ENCODE peak calls at places on chromosomes 16 and 17, in seven cellular contexts. One of them, this sample, is unnamed.

GRCh38 chr17:22233382-22233781 is 541.1 kb downstream of the KCNJ18 start:
- DNase-seq in fibroblast of villous mesenchyme: no peak
- DNase-seq in tibial artery: no peak
- DNase-seq in cardiac muscle cell: no peak
- DNase-seq in activated CD8-positive, alpha-beta T cell treated with anti-CD3 and anti-CD28 coated beads for 36 hours: no peak
- DNase-seq in AG09309: no peak
- DNase-seq in activated B cell treated with CpG ODN at 0.5 μM for 24 hours: no peak
- DNase-seq in this sample: no peak

GRCh38 chr17:21176996-21177395 is 37.0 kb downstream of the TMEM11 start:
- DNase-seq in AG09309: no peak
- DNase-seq in cardiac muscle cell: no peak
- DNase-seq in activated CD8-positive, alpha-beta T cell treated with anti-CD3 and anti-CD28 coated beads for 36 hours: no peak
- DNase-seq in fibroblast of villous mesenchyme: no peak
- DNase-seq in activated B cell treated with CpG ODN at 0.5 μM for 24 hours: no peak
- DNase-seq in tibial artery: peak
- DNase-seq in this sample: no peak

GRCh38 chr16:50093607-50094570 is 28.1 kb downstream of the HEATR3 start:
- DNase-seq in AG09309: no peak
- DNase-seq in cardiac muscle cell: no peak
- DNase-seq in tibial artery: peak
- DNase-seq in activated CD8-positive, alpha-beta T cell treated with anti-CD3 and anti-CD28 coated beads for 36 hours: no peak
- DNase-seq in activated B cell treated with CpG ODN at 0.5 μM for 24 hours: no peak
- DNase-seq in fibroblast of villous mesenchyme: peak
- DNase-seq in this sample: no peak

GRCh38 chr16:85240982-85241924 is 129.0 kb upstream of the CIBAR2 start:
- DNase-seq in AG09309: no peak
- DNase-seq in cardiac muscle cell: no peak
- DNase-seq in activated B cell treated with CpG ODN at 0.5 μM for 24 hours: no peak
- DNase-seq in fibroblast of villous mesenchyme: no peak
- DNase-seq in activated CD8-positive, alpha-beta T cell treated with anti-CD3 and anti-CD28 coated beads for 36 hours: no peak
- DNase-seq in tibial artery: no peak
- DNase-seq in this sample: no peak

GRCh38 chr16:48075398-48075797 is 80.4 kb downstream of the ABCC12 start:
- DNase-seq in tibial artery: no peak
- DNase-seq in cardiac muscle cell: no peak
- DNase-seq in activated CD8-positive, alpha-beta T cell treated with anti-CD3 and anti-CD28 coated beads for 36 hours: no peak
- DNase-seq in activated B cell treated with CpG ODN at 0.5 μM for 24 hours: no peak
- DNase-seq in AG09309: no peak
- DNase-seq in fibroblast of villous mesenchyme: no peak
- DNase-seq in this sample: no peak

GRCh38 chr16:67942200-67942509 is 1.8 kb downstream of the LCAT start:
- DNase-seq in tibial artery: no peak
- DNase-seq in activated B cell treated with CpG ODN at 0.5 μM for 24 hours: no peak
- DNase-seq in fibroblast of villous mesenchyme: no peak
- DNase-seq in AG09309: no peak
- DNase-seq in cardiac muscle cell: peak
- DNase-seq in activated CD8-positive, alpha-beta T cell treated with anti-CD3 and anti-CD28 coated beads for 36 hours: peak
- DNase-seq in this sample: peak

GRCh38 chr16:31106509-31107464 is 1.4 kb upstream of the BCKDK start:
- DNase-seq in tibial artery: no peak
- DNase-seq in activated CD8-positive, alpha-beta T cell treated with anti-CD3 and anti-CD28 coated beads for 36 hours: no peak
- DNase-seq in AG09309: no peak
- DNase-seq in cardiac muscle cell: no peak
- DNase-seq in fibroblast of villous mesenchyme: no peak
- DNase-seq in activated B cell treated with CpG ODN at 0.5 μM for 24 hours: no peak
- DNase-seq in this sample: no peak

GRCh38 chr17:17191346-17191792 is 14.8 kb downstream of the PLD6 start:
- DNase-seq in activated CD8-positive, alpha-beta T cell treated with anti-CD3 and anti-CD28 coated beads for 36 hours: no peak
- DNase-seq in tibial artery: peak
- DNase-seq in fibroblast of villous mesenchyme: peak
- DNase-seq in AG09309: peak
- DNase-seq in activated B cell treated with CpG ODN at 0.5 μM for 24 hours: no peak
- DNase-seq in cardiac muscle cell: no peak
- DNase-seq in this sample: no peak

GRCh38 chr17:16013943-16014407 is 14.4 kb downstream of the TTC19 start:
- DNase-seq in activated CD8-positive, alpha-beta T cell treated with anti-CD3 and anti-CD28 coated beads for 36 hours: no peak
- DNase-seq in tibial artery: no peak
- DNase-seq in cardiac muscle cell: peak
- DNase-seq in fibroblast of villous mesenchyme: peak
- DNase-seq in AG09309: peak
- DNase-seq in activated B cell treated with CpG ODN at 0.5 μM for 24 hours: no peak
- DNase-seq in this sample: peak

GRCh38 chr17:7294614-7295153 is at the start of gene YBX2:
- DNase-seq in AG09309: no peak
- DNase-seq in tibial artery: no peak
- DNase-seq in cardiac muscle cell: peak
- DNase-seq in activated CD8-positive, alpha-beta T cell treated with anti-CD3 and anti-CD28 coated beads for 36 hours: peak
- DNase-seq in activated B cell treated with CpG ODN at 0.5 μM for 24 hours: peak
- DNase-seq in fibroblast of villous mesenchyme: peak
- DNase-seq in this sample: peak

GRCh38 chr17:64732336-64733006 is 70.4 kb upstream of the SMURF2 start:
- DNase-seq in activated B cell treated with CpG ODN at 0.5 μM for 24 hours: no peak
- DNase-seq in cardiac muscle cell: no peak
- DNase-seq in fibroblast of villous mesenchyme: peak
- DNase-seq in activated CD8-positive, alpha-beta T cell treated with anti-CD3 and anti-CD28 coated beads for 36 hours: no peak
- DNase-seq in tibial artery: no peak
- DNase-seq in AG09309: no peak
- DNase-seq in this sample: peak

GRCh38 chr17:61799812-61800484 is 63.4 kb downstream of the BRIP1 start:
- DNase-seq in tibial artery: no peak
- DNase-seq in AG09309: no peak
- DNase-seq in cardiac muscle cell: no peak
- DNase-seq in activated B cell treated with CpG ODN at 0.5 μM for 24 hours: no peak
- DNase-seq in fibroblast of villous mesenchyme: no peak
- DNase-seq in activated CD8-positive, alpha-beta T cell treated with anti-CD3 and anti-CD28 coated beads for 36 hours: no peak
- DNase-seq in this sample: no peak

GRCh38 chr16:89873822-89874689 is 664 bp downstream of the TCF25 start:
- DNase-seq in cardiac muscle cell: peak
- DNase-seq in tibial artery: peak
- DNase-seq in fibroblast of villous mesenchyme: peak
- DNase-seq in activated CD8-positive, alpha-beta T cell treated with anti-CD3 and anti-CD28 coated beads for 36 hours: peak
- DNase-seq in AG09309: peak
- DNase-seq in activated B cell treated with CpG ODN at 0.5 μM for 24 hours: peak
- DNase-seq in this sample: peak

GRCh38 chr16:49661465-49662187 is 194.3 kb downstream of the ZNF423 start:
- DNase-seq in activated CD8-positive, alpha-beta T cell treated with anti-CD3 and anti-CD28 coated beads for 36 hours: no peak
- DNase-seq in AG09309: no peak
- DNase-seq in activated B cell treated with CpG ODN at 0.5 μM for 24 hours: no peak
- DNase-seq in cardiac muscle cell: no peak
- DNase-seq in fibroblast of villous mesenchyme: no peak
- DNase-seq in tibial artery: no peak
- DNase-seq in this sample: no peak

GRCh38 chr16:9124908-9125584 is 33.6 kb downstream of the HAPSTR1 start:
- DNase-seq in activated CD8-positive, alpha-beta T cell treated with anti-CD3 and anti-CD28 coated beads for 36 hours: no peak
- DNase-seq in tibial artery: no peak
- DNase-seq in activated B cell treated with CpG ODN at 0.5 μM for 24 hours: no peak
- DNase-seq in fibroblast of villous mesenchyme: no peak
- DNase-seq in AG09309: no peak
- DNase-seq in cardiac muscle cell: no peak
- DNase-seq in this sample: no peak

GRCh38 chr16:84957192-84957591 is 54.1 kb downstream of the ZDHHC7 start:
- DNase-seq in activated B cell treated with CpG ODN at 0.5 μM for 24 hours: no peak
- DNase-seq in activated CD8-positive, alpha-beta T cell treated with anti-CD3 and anti-CD28 coated beads for 36 hours: no peak
- DNase-seq in fibroblast of villous mesenchyme: no peak
- DNase-seq in cardiac muscle cell: no peak
- DNase-seq in tibial artery: no peak
- DNase-seq in AG09309: no peak
- DNase-seq in this sample: no peak

GRCh38 chr17:79490530-79490929 is 120.3 kb downstream of the RBFOX3 start:
- DNase-seq in activated CD8-positive, alpha-beta T cell treated with anti-CD3 and anti-CD28 coated beads for 36 hours: no peak
- DNase-seq in AG09309: no peak
- DNase-seq in cardiac muscle cell: no peak
- DNase-seq in tibial artery: no peak
- DNase-seq in fibroblast of villous mesenchyme: no peak
- DNase-seq in activated B cell treated with CpG ODN at 0.5 μM for 24 hours: no peak
- DNase-seq in this sample: no peak

GRCh38 chr17:78607061-78607460 is 29.9 kb upstream of the DNAH17 start:
- DNase-seq in fibroblast of villous mesenchyme: no peak
- DNase-seq in cardiac muscle cell: no peak
- DNase-seq in AG09309: no peak
- DNase-seq in activated CD8-positive, alpha-beta T cell treated with anti-CD3 and anti-CD28 coated beads for 36 hours: no peak
- DNase-seq in tibial artery: no peak
- DNase-seq in activated B cell treated with CpG ODN at 0.5 μM for 24 hours: no peak
- DNase-seq in this sample: no peak

GRCh38 chr17:50908860-50909764 is 43.0 kb upstream of the TOB1 start:
- DNase-seq in fibroblast of villous mesenchyme: no peak
- DNase-seq in tibial artery: no peak
- DNase-seq in activated CD8-positive, alpha-beta T cell treated with anti-CD3 and anti-CD28 coated beads for 36 hours: peak
- DNase-seq in activated B cell treated with CpG ODN at 0.5 μM for 24 hours: no peak
- DNase-seq in cardiac muscle cell: peak
- DNase-seq in AG09309: no peak
- DNase-seq in this sample: peak

GRCh38 chr17:32909787-32910369 is 18.1 kb upstream of the TMEM98 start:
- DNase-seq in cardiac muscle cell: peak
- DNase-seq in AG09309: peak
- DNase-seq in tibial artery: peak
- DNase-seq in fibroblast of villous mesenchyme: peak
- DNase-seq in activated B cell treated with CpG ODN at 0.5 μM for 24 hours: peak
- DNase-seq in activated CD8-positive, alpha-beta T cell treated with anti-CD3 and anti-CD28 coated beads for 36 hours: peak
- DNase-seq in this sample: peak

GRCh38 chr17:32913593-32913992 is 14.4 kb upstream of the TMEM98 start:
- DNase-seq in activated B cell treated with CpG ODN at 0.5 μM for 24 hours: no peak
- DNase-seq in activated CD8-positive, alpha-beta T cell treated with anti-CD3 and anti-CD28 coated beads for 36 hours: no peak
- DNase-seq in cardiac muscle cell: no peak
- DNase-seq in fibroblast of villous mesenchyme: no peak
- DNase-seq in AG09309: no peak
- DNase-seq in tibial artery: no peak
- DNase-seq in this sample: no peak

GRCh38 chr17:32910769-32911168 is 17.2 kb upstream of the TMEM98 start:
- DNase-seq in cardiac muscle cell: no peak
- DNase-seq in tibial artery: no peak
- DNase-seq in activated CD8-positive, alpha-beta T cell treated with anti-CD3 and anti-CD28 coated beads for 36 hours: no peak
- DNase-seq in fibroblast of villous mesenchyme: no peak
- DNase-seq in AG09309: no peak
- DNase-seq in activated B cell treated with CpG ODN at 0.5 μM for 24 hours: no peak
- DNase-seq in this sample: no peak

GRCh38 chr17:32914181-32914580 is 13.8 kb upstream of the TMEM98 start:
- DNase-seq in cardiac muscle cell: no peak
- DNase-seq in AG09309: no peak
- DNase-seq in activated B cell treated with CpG ODN at 0.5 μM for 24 hours: no peak
- DNase-seq in tibial artery: no peak
- DNase-seq in activated CD8-positive, alpha-beta T cell treated with anti-CD3 and anti-CD28 coated beads for 36 hours: peak
- DNase-seq in fibroblast of villous mesenchyme: no peak
- DNase-seq in this sample: no peak

DNA sequence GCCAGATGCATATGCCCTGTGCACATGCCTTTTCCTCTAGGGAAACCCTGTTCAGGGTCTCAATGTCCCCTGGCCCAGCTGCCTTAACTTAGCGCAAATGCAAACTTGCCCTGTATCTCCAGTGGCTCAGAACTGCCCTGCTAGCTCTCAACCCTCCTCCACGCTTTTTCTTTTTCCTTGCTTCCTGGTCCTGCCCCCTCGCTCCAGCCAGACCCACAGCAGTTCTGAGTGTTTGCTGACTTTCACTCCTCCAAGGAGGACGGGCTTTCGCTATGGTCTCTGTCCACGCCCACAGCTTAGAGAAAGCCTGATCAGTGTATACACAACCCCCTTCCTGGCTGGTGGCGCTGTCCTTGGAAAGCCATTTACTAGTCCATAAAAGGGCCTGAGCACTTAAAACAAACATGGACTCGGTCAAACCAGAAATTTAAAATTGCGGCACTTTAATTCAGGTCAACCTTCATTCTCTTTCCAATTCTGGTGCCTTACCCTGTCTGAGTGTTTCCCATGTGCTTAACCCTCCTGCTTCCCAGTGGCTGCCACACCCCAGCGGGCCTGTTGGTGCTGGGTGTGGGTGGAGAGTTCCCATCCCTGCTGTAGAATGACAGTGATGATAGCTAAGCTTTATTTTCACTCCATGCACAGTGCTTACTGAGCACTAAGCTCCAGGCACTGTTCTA is 15.6 kb upstream of the TMEM98 start:
- DNase-seq in activated B cell treated with CpG ODN at 0.5 μM for 24 hours: no peak
- DNase-seq in AG09309: peak
- DNase-seq in fibroblast of villous mesenchyme: peak
- DNase-seq in cardiac muscle cell: peak
- DNase-seq in tibial artery: peak
- DNase-seq in activated CD8-positive, alpha-beta T cell treated with anti-CD3 and anti-CD28 coated beads for 36 hours: no peak
- DNase-seq in this sample: no peak
- TF ChIP-seq CTCF in activated B cell treated with CpG ODN at 0.5 μM for 24 hours: no peak
- TF ChIP-seq CTCF in AG09309: peak
- TF ChIP-seq CTCF in fibroblast of villous mesenchyme: peak
- TF ChIP-seq CTCF in cardiac muscle cell: peak
- TF ChIP-seq CTCF in tibial artery: no peak
- TF ChIP-seq CTCF in activated CD8-positive, alpha-beta T cell treated with anti-CD3 and anti-CD28 coated beads for 36 hours: no peak
- TF ChIP-seq CTCF in this sample: no peak

GRCh38 chr17:3573246-3574100 is 15.9 kb upstream of the TRPV3 start:
- DNase-seq in activated CD8-positive, alpha-beta T cell treated with anti-CD3 and anti-CD28 coated beads for 36 hours: no peak
- DNase-seq in cardiac muscle cell: no peak
- DNase-seq in activated B cell treated with CpG ODN at 0.5 μM for 24 hours: no peak
- DNase-seq in AG09309: no peak
- DNase-seq in fibroblast of villous mesenchyme: no peak
- DNase-seq in tibial artery: no peak
- DNase-seq in this sample: no peak
- TF ChIP-seq CTCF in activated CD8-positive, alpha-beta T cell treated with anti-CD3 and anti-CD28 coated beads for 36 hours: no peak
- TF ChIP-seq CTCF in cardiac muscle cell: no peak
- TF ChIP-seq CTCF in activated B cell treated with CpG ODN at 0.5 μM for 24 hours: no peak
- TF ChIP-seq CTCF in AG09309: no peak
- TF ChIP-seq CTCF in fibroblast of villous mesenchyme: no peak
- TF ChIP-seq CTCF in tibial artery: no peak
- TF ChIP-seq CTCF in this sample: no peak

GRCh38 chr16:75789237-75789636 is 62.9 kb upstream of the CPHXL start:
- DNase-seq in activated CD8-positive, alpha-beta T cell treated with anti-CD3 and anti-CD28 coated beads for 36 hours: no peak
- DNase-seq in tibial artery: no peak
- DNase-seq in cardiac muscle cell: peak
- DNase-seq in fibroblast of villous mesenchyme: peak
- DNase-seq in activated B cell treated with CpG ODN at 0.5 μM for 24 hours: no peak
- DNase-seq in AG09309: peak
- DNase-seq in this sample: peak
- TF ChIP-seq CTCF in activated CD8-positive, alpha-beta T cell treated with anti-CD3 and anti-CD28 coated beads for 36 hours: peak
- TF ChIP-seq CTCF in tibial artery: peak
- TF ChIP-seq CTCF in cardiac muscle cell: peak
- TF ChIP-seq CTCF in fibroblast of villous mesenchyme: peak
- TF ChIP-seq CTCF in activated B cell treated with CpG ODN at 0.5 μM for 24 hours: peak
- TF ChIP-seq CTCF in AG09309: peak
- TF ChIP-seq CTCF in this sample: peak

GRCh38 chr17:49779730-49780220 is 8.7 kb upstream of the KAT7 start:
- DNase-seq in activated B cell treated with CpG ODN at 0.5 μM for 24 hours: no peak
- DNase-seq in tibial artery: no peak
- DNase-seq in cardiac muscle cell: peak
- DNase-seq in fibroblast of villous mesenchyme: peak
- DNase-seq in AG09309: peak
- DNase-seq in activated CD8-positive, alpha-beta T cell treated with anti-CD3 and anti-CD28 coated beads for 36 hours: peak
- DNase-seq in this sample: peak
- TF ChIP-seq CTCF in activated B cell treated with CpG ODN at 0.5 μM for 24 hours: no peak
- TF ChIP-seq CTCF in tibial artery: peak
- TF ChIP-seq CTCF in cardiac muscle cell: peak
- TF ChIP-seq CTCF in fibroblast of villous mesenchyme: peak
- TF ChIP-seq CTCF in AG09309: peak
- TF ChIP-seq CTCF in activated CD8-positive, alpha-beta T cell treated with anti-CD3 and anti-CD28 coated beads for 36 hours: peak
- TF ChIP-seq CTCF in this sample: peak

GRCh38 chr17:81429813-81430510 is 34.7 kb downstream of the BAHCC1 start:
- DNase-seq in fibroblast of villous mesenchyme: peak
- DNase-seq in activated B cell treated with CpG ODN at 0.5 μM for 24 hours: no peak
- DNase-seq in activated CD8-positive, alpha-beta T cell treated with anti-CD3 and anti-CD28 coated beads for 36 hours: no peak
- DNase-seq in tibial artery: no peak
- DNase-seq in AG09309: no peak
- DNase-seq in cardiac muscle cell: no peak
- DNase-seq in this sample: peak
- TF ChIP-seq CTCF in fibroblast of villous mesenchyme: peak
- TF ChIP-seq CTCF in activated B cell treated with CpG ODN at 0.5 μM for 24 hours: no peak
- TF ChIP-seq CTCF in activated CD8-positive, alpha-beta T cell treated with anti-CD3 and anti-CD28 coated beads for 36 hours: no peak
- TF ChIP-seq CTCF in tibial artery: no peak
- TF ChIP-seq CTCF in AG09309: no peak
- TF ChIP-seq CTCF in cardiac muscle cell: no peak
- TF ChIP-seq CTCF in this sample: no peak